ENCODE peak calls at places on chromosome 9, in six cellular contexts. T is epithelial cell of esophagus, V is left ventricle myocardium inferior, Q is suprapubic skin, Y is H9, L is fibroblast of the aortic adventitia. Z is an unnamed sample.

GRCh38 chr9:133876144-133876543 is 116.0 kb downstream of the VAV2 start:
- DNase-seq in T (no peak), Y (peak; percentile 82), Q (no peak), V (no peak), L (peak; percentile 28), Z (no peak)

GRCh38 chr9:7336356-7337075 is 463.1 kb downstream of the DMAC1 start:
- DNase-seq in Q (no peak), V (no peak), Y (no peak), T (no peak), L (no peak), Z (peak; percentile 33)

GRCh38 chr9:90169490-90169889 is 473.1 kb downstream of the DIRAS2 start:
- DNase-seq in V (no peak), L (no peak), T (no peak), Q (no peak), Y (no peak), Z (no peak)

GRCh38 chr9:135882011-135882410 is 25.3 kb downstream of the CAMSAP1 start:
- DNase-seq in L (no peak), Y (no peak), V (no peak), T (no peak), Q (no peak), Z (no peak)

GRCh38 chr9:137034709-137035506 is 3.0 kb upstream of the FUT7 start:
- DNase-seq in T (peak; percentile 86), V (peak; percentile 77), Q (peak; percentile 86), Y (peak; percentile 91), L (peak; percentile 85), Z (peak; percentile 88)

GRCh38 chr9:106918825-106919509 is 56.0 kb downstream of the ZNF462 start:
- DNase-seq in T (no peak), Q (no peak), V (no peak), Y (no peak), L (no peak), Z (no peak)

GRCh38 chr9:107653263-107653821 is 163.8 kb upstream of the KLF4 start:
- DNase-seq in Y (no peak), T (no peak), V (peak; percentile 25), L (no peak), Q (peak; percentile 27), Z (no peak)

GRCh38 chr9:9970514-9970913 is 642.3 kb downstream of the PTPRD start:
- DNase-seq in T (no peak), Q (no peak), Y (no peak), V (no peak), L (no peak), Z (no peak)

GRCh38 chr9:122031157-122031556 is 62.0 kb downstream of the TTLL11 start:
- DNase-seq in Y (no peak), T (no peak), Q (no peak), L (no peak), V (no peak), Z (no peak)

GRCh38 chr9:109110326-109111014 is 9.3 kb downstream of the TMEM245 start:
- DNase-seq in Q (no peak), T (peak; percentile 73), L (peak; percentile 73), V (no peak), Y (no peak), Z (peak; percentile 61)

GRCh38 chr9:134629586-134630392 is 11.8 kb upstream of the COL5A1 start:
- DNase-seq in L (peak; percentile 33), V (peak; percentile 13), T (no peak), Y (peak; percentile 21), Q (peak; percentile 50), Z (no peak)

GRCh38 chr9:78677326-78677725 is 380.4 kb downstream of the PSAT1 start:
- DNase-seq in T (no peak), L (no peak), Y (no peak), V (no peak), Q (no peak), Z (no peak)

GRCh38 chr9:37036237-37037136 is 2.4 kb upstream of the PAX5 start:
- DNase-seq in L (peak; percentile 33), Q (peak; percentile 64), V (no peak), T (peak; percentile 36), Y (peak; percentile 60), Z (peak; percentile 15)
- TF ChIP-seq CTCF in L (no peak), Q (no peak), V (no peak), T (no peak), Y (no peak), Z (peak; percentile 6)

GRCh38 chr9:23702311-23702922 is 123.6 kb downstream of the ELAVL2 start:
- DNase-seq in V (no peak), L (no peak), Y (no peak), Q (no peak), T (peak; percentile 38), Z (no peak)
- TF ChIP-seq CTCF in V (no peak), L (no peak), Y (peak; percentile 24), Q (no peak), T (peak; percentile 27), Z (no peak)

GRCh38 chr9:2639786-2640185 is 18.2 kb downstream of the VLDLR start:
- DNase-seq in Y (no peak), L (peak; percentile 58), Q (no peak), V (no peak), T (no peak), Z (peak; percentile 14)

GRCh38 chr9:2641033-2641432 is 19.4 kb downstream of the VLDLR start:
- DNase-seq in V (no peak), T (no peak), Y (no peak), Q (no peak), L (no peak), Z (no peak)

GRCh38 chr9:2640570-2640969 is 19.0 kb downstream of the VLDLR start:
- DNase-seq in Y (no peak), L (no peak), Q (no peak), V (no peak), T (no peak), Z (no peak)

GRCh38 chr9:2642068-2642467 is 20.5 kb downstream of the VLDLR start:
- DNase-seq in Q (no peak), Y (no peak), L (no peak), V (no peak), T (no peak), Z (no peak)

GRCh38 chr9:2645569-2645968 is 24.0 kb downstream of the VLDLR start:
- DNase-seq in Q (no peak), Y (no peak), T (no peak), V (no peak), L (no peak), Z (no peak)
- TF ChIP-seq CTCF in Q (no peak), Y (no peak), T (no peak), V (no peak), L (no peak), Z (no peak)

GRCh38 chr9:104844710-104845109 is 80.8 kb downstream of the NIPSNAP3B start:
- DNase-seq in V (no peak), T (peak; percentile 33), Q (no peak), L (no peak), Y (no peak), Z (no peak)
- TF ChIP-seq CTCF in V (no peak), T (no peak), Q (no peak), L (no peak), Y (no peak), Z (no peak)

GRCh38 chr9:128723866-128724743 is at the start of gene ZDHHC12:
- DNase-seq in T (peak; percentile 100), L (peak; percentile 84), V (peak; percentile 96), Q (peak; percentile 97), Y (peak; percentile 99), Z (peak; percentile 94)

GRCh38 chr9:128727626-128728248 is 3.8 kb upstream of the ZDHHC12 start:
- DNase-seq in Q (no peak), Y (no peak), T (no peak), L (no peak), V (no peak), Z (no peak)

GRCh38 chr9:128722380-128723351 is 1.3 kb downstream of the ZDHHC12 start:
- DNase-seq in Q (no peak), T (no peak), L (no peak), V (no peak), Y (peak; percentile 24), Z (no peak)

GRCh38 chr9:128723352-128723865 is 518 bp downstream of the ZDHHC12 start:
- DNase-seq in L (no peak), V (no peak), Q (no peak), Y (peak; percentile 21), T (no peak), Z (no peak)

GRCh38 chr9:128724744-128725211 is 851 bp upstream of the ZDHHC12 start:
- DNase-seq in L (peak; percentile 72), Y (peak; percentile 97), Q (peak; percentile 88), V (peak; percentile 79), T (peak; percentile 73), Z (peak; percentile 91)
- TF ChIP-seq CTCF in L (no peak), Y (no peak), Q (no peak), V (peak; percentile 29), T (no peak), Z (no peak)

GRCh38 chr9:35726876-35727438 is 5.0 kb downstream of the TLN1 start:
- DNase-seq in T (peak; percentile 35), Y (peak; percentile 53), L (peak; percentile 53), Q (no peak), V (no peak), Z (peak; percentile 53)
- TF ChIP-seq CTCF in T (no peak), Y (no peak), L (no peak), Q (no peak), V (peak; percentile 37), Z (peak; percentile 9)

GRCh38 chr9:69932901-69933300 is 110.7 kb upstream of the MAMDC2 start:
- DNase-seq in L (no peak), T (no peak), Y (peak; percentile 37), V (no peak), Q (no peak), Z (peak; percentile 54)
- TF ChIP-seq CTCF in L (peak; percentile 33), T (no peak), Y (peak; percentile 66), V (peak; percentile 10), Q (no peak), Z (peak; percentile 44)

GRCh38 chr9:86287013-86287412 is 4.7 kb upstream of the ISCA1 start:
- DNase-seq in Q (no peak), L (peak; percentile 49), T (peak; percentile 70), Y (peak; percentile 64), V (no peak), Z (peak; percentile 69)
- TF ChIP-seq CTCF in Q (no peak), L (peak; percentile 38), T (peak; percentile 39), Y (peak; percentile 71), V (peak; percentile 16), Z (peak; percentile 37)

Z was measured in cardiac fibroblast.